ENCODE peak calls at places on chromosomes 6 and 20, in five cellular contexts. R is prostate gland; F is GM12865; M is CD8-positive, alpha-beta T cell; N is GM23338. U is an unnamed sample.

GRCh38 chr20:6692566-6693168 is 74.8 kb upstream of the BMP2 start:
- DNase-seq in R (no peak), F (no peak), M (no peak), N (no peak), U (no peak)

GRCh38 chr20:33882481-33882880 is 71.3 kb downstream of the CHMP4B start:
- DNase-seq in R (no peak), F (no peak), M (no peak), N (no peak), U (no peak)

GRCh38 chr6:139777202-139777970 is 402.9 kb upstream of the CITED2 start:
- DNase-seq in R (no peak), F (no peak), M (no peak), N (no peak), U (no peak)

GRCh38 chr6:80336906-80337305 is 230.4 kb downstream of the BCKDHB start:
- DNase-seq in R (no peak), F (no peak), M (no peak), N (no peak), U (no peak)

GRCh38 chr20:2840967-2841531 is 504 bp downstream of the VPS16 start:
- DNase-seq in R (peak; percentile 16), F (peak; percentile 51), M (peak; percentile 19), N (peak; percentile 65), U (peak; percentile 66)

GRCh38 chr6:170044836-170045562 is 245.9 kb downstream of the DLL1 start:
- DNase-seq in R (no peak), F (no peak), M (no peak), N (no peak), U (no peak)

GRCh38 chr20:12535316-12535715 is 473.5 kb upstream of the SPTLC3 start:
- DNase-seq in R (no peak), F (no peak), M (no peak), N (no peak), U (no peak)

GRCh38 chr20:1894471-1894950 is 696 bp upstream of the SIRPA start:
- DNase-seq in R (peak; percentile 59), F (peak; percentile 12), M (no peak), N (no peak), U (peak; percentile 35)

GRCh38 chr6:17601389-17601703 is 1.2 kb downstream of the FAM8A1 start:
- DNase-seq in R (no peak), F (no peak), M (no peak), N (no peak), U (no peak)

GRCh38 chr6:168053957-168054471 is 25.0 kb downstream of the FRMD1 start:
- DNase-seq in R (no peak), F (no peak), M (no peak), N (no peak), U (no peak)

GRCh38 chr6:109434456-109434855 is 6.0 kb downstream of the PPIL6 start:
- DNase-seq in R (no peak), F (no peak), M (no peak), N (no peak), U (peak; percentile 22)

GRCh38 chr6:22082278-22082677 is 214.6 kb downstream of the PRL start:
- DNase-seq in R (peak; percentile 33), F (no peak), M (no peak), N (no peak), U (peak; percentile 79)

GRCh38 chr6:138099832-138100231 is 7.4 kb downstream of the PERP start:
- DNase-seq in R (peak; percentile 27), F (no peak), M (no peak), N (no peak), U (peak; percentile 53)

GRCh38 chr6:10084276-10084993 is 330.4 kb downstream of the TFAP2A start:
- DNase-seq in R (no peak), F (no peak), M (no peak), N (no peak), U (no peak)

GRCh38 chr20:57342829-57343228 is 8.2 kb upstream of the RAE1 start:
- DNase-seq in R (no peak), F (no peak), M (no peak), N (no peak), U (peak; percentile 49)

GRCh38 chr6:75489025-75489424 is 4.6 kb downstream of the FILIP1 start:
- DNase-seq in R (no peak), F (no peak), M (no peak), N (no peak), U (peak; percentile 33)

GRCh38 chr6:154984146-154984545 is 11.0 kb upstream of the TIAM2 start:
- DNase-seq in R (no peak), F (no peak), M (no peak), N (no peak), U (no peak)

GRCh38 chr20:59153355-59153681 is 10.3 kb upstream of the ZNF831 start:
- DNase-seq in R (peak; percentile 80), F (no peak), M (no peak), N (no peak), U (no peak)

GRCh38 chr6:148358196-148358785 is 15.7 kb downstream of the SASH1 start:
- DNase-seq in R (no peak), F (no peak), M (no peak), N (no peak), U (peak; percentile 87)

GRCh38 chr6:90446164-90446563 is 140.7 kb downstream of the MAP3K7 start:
- DNase-seq in R (no peak), F (no peak), M (no peak), N (no peak), U (no peak)

GRCh38 chr6:149923327-149923986 is 536 bp upstream of the RAET1G start:
- DNase-seq in R (no peak), F (no peak), M (no peak), N (no peak), U (no peak)
- H3K4me3 ChIP-seq in R (peak overlapping the region; percentile 30), F (no peak overlapping the region), M (peak overlapping the region; percentile 53), N (peak overlapping the region; percentile 87), U (peak overlapping the region; percentile 71)

DNA sequence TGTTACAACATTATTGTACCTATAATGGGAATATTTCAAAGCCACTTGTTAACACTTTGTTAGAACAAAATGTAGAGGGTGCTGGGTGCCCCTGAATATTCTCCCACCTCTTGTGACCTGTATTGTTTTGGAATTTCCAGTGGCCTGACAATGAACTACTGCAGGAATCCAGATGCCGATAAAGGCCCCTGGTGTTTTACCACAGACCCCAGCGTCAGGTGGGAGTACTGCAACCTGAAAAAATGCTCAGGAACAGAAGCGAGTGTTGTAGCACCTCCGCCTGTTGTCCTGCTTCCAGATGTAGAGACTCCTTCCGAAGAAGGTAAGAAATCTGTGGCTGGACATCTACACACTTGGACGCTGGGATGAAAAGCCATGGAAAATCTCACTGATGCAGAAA is 28.9 kb downstream of the PLG start:
- DNase-seq in R (no peak), F (peak; percentile 20), M (no peak), N (peak; percentile 74), U (no peak)
- TF ChIP-seq CTCF in R (no peak), F (peak; percentile 44), M (no peak), N (peak; percentile 36), U (peak; percentile 5)

DNA sequence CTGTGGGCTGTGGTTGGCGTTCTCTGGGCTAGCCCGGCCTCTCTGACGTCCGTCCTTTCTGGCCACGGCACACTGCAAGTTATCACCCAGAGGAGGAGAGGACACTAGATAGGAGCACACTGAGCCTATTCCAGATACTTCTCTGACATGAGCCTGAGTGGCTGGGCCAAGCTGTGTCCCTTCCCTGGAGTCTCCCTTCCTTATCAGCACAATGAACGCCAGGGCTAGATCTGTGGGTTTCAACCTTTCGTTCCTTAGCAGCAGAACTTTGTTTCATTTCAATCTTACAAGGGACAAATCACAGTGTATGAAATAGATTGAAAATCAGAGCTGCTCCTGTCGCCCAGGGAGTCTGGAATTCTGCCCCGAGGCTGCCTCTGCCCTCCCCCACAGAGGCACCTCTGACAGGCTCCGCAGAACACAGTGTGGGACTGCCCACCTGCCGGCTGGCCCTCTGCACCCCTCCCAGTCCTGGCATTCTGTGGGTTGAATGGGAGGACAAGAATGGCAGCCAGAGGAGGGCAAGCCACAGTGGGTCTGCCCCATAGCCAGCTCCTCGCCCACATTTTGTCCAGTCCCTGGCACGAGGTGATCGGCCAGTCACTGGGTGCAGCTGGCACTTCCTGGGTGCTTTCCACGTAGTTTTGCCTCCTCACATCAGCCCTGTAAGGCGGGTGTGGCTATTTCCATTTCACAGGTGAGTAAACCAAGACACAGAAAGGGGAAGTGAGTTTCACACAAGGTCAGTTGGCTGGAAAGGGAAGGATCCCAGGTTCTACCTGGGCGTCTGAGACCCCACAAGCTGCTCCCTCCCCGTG is 26.0 kb downstream of the MANBAL start:
- DNase-seq in R (no peak), F (peak; percentile 77), M (no peak), N (no peak), U (peak; percentile 90)
- H3K4me3 ChIP-seq in R (no peak overlapping the region), F (no peak overlapping the region), M (no peak overlapping the region), N (no peak overlapping the region), U (no peak overlapping the region)

DNA sequence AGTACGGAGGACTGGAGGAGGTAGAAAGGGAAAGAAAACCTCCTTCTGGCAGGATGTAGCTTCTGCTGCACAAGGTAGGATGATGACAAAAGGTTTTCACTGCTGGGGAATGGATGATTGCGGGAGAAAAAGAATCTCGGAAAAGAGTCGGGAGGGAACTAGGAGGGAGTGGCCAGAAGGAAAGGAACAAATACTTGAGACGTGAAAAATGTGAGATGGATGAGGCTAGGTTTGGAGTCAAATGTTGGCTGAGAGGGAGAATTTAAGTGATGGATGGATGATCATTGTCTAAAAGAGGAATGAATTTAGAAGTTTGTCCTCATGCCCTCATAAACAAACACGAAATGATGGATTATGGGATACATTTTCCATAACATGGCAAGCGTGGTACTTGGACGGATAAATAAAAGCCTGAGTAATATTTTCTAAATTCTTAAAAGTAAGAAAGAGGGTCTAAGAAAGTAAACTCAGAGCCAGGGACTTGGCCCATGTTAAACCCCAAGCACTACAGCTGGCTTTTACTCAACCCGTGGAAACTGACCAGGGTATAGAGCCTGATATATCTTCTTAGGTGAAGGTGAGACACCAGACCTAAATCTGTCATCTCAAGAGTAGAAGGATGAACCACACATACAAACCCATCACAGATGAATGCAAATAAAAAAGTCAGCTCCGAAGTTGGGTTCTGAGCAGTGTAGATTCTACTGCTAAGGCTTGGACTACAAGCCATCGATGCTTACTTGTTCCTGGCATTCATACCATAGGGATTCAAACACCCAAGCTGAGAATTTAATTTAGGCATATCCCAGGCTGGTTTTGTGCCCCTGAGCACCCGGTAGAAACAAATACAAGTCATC is 72.4 kb downstream of the HFE start:
- DNase-seq in R (no peak), F (peak; percentile 71), M (no peak), N (peak; percentile 52), U (peak; percentile 39)
- TF ChIP-seq CTCF in R (no peak), F (no peak), M (no peak), N (no peak), U (peak; percentile 19)

GRCh38 chr6:14267885-14268660 is 150.5 kb downstream of the CD83 start:
- DNase-seq in R (no peak), F (no peak), M (no peak), N (no peak), U (no peak)
- H3K4me3 ChIP-seq in R (no peak overlapping the region), F (no peak overlapping the region), M (no peak overlapping the region), N (no peak overlapping the region), U (no peak overlapping the region)

GRCh38 chr20:50794181-50794845 is 548 bp upstream of the BCAS4 start:
- DNase-seq in R (no peak), F (no peak), M (no peak), N (peak; percentile 79), U (no peak)
- TF ChIP-seq CTCF in R (no peak), F (no peak), M (no peak), N (no peak), U (no peak)